ENCODE peak calls at places on chromosomes 12 and 14, in six cellular contexts. P is stomach, E is HCT116, N is lower leg skin, O is IMR-90, Y is breast epithelium. Q is an unnamed sample.

GRCh38 chr14:25237845-25238244 is 187.9 kb upstream of the STXBP6 start:
- DNase-seq in P (no peak), E (no peak), N (no peak), O (peak), Y (no peak), Q (no peak)

GRCh38 chr12:97837401-97837800 is 374.8 kb downstream of the RMST start:
- DNase-seq in P (no peak), E (no peak), N (no peak), O (no peak), Y (peak), Q (no peak)

GRCh38 chr12:65568517-65568916 is 255.8 kb upstream of the HMGA2 start:
- DNase-seq in P (peak), E (no peak), N (no peak), O (peak), Y (no peak), Q (no peak)

GRCh38 chr14:76957224-76957881 is 71.2 kb downstream of the IRF2BPL start:
- DNase-seq in P (no peak), E (no peak), N (no peak), O (no peak), Y (no peak), Q (no peak)

GRCh38 chr12:48003226-48004038 is 844 bp downstream of the COL2A1 start:
- DNase-seq in P (no peak), E (no peak), N (peak), O (no peak), Y (no peak), Q (no peak)

GRCh38 chr14:69014829-69015259 is 35.7 kb upstream of the ACTN1 start:
- DNase-seq in P (no peak), E (no peak), N (no peak), O (peak), Y (no peak), Q (no peak)

GRCh38 chr12:114447274-114447716 is 41.4 kb upstream of the TBX5 start:
- DNase-seq in P (no peak), E (no peak), N (no peak), O (no peak), Y (no peak), Q (no peak)

GRCh38 chr12:128266559-128267245 is at the start of gene TMEM132C:
- DNase-seq in P (no peak), E (no peak), N (no peak), O (no peak), Y (no peak), Q (no peak)

GRCh38 chr14:36069535-36069900 is 107.0 kb downstream of the PTCSC3 start:
- DNase-seq in P (peak), E (peak), N (no peak), O (peak), Y (no peak), Q (peak)

GRCh38 chr12:15543347-15543746 is 221.0 kb downstream of the PTPRO start:
- DNase-seq in P (no peak), E (no peak), N (no peak), O (no peak), Y (no peak), Q (no peak)

GRCh38 chr14:90060965-90061848 is 587 bp upstream of the KCNK13 start:
- DNase-seq in P (no peak), E (no peak), N (peak), O (no peak), Y (no peak), Q (no peak)

GRCh38 chr14:101062065-101062450 is 158.5 kb upstream of the RTL1 start:
- DNase-seq in P (no peak), E (no peak), N (no peak), O (no peak), Y (no peak), Q (no peak)

GRCh38 chr14:67934087-67934486 is 114.5 kb downstream of the RAD51B start:
- DNase-seq in P (no peak), E (peak), N (no peak), O (peak), Y (no peak), Q (peak)

GRCh38 chr12:27185234-27186045 is 58.6 kb upstream of the STK38L start:
- DNase-seq in P (no peak), E (no peak), N (no peak), O (peak), Y (no peak), Q (no peak)

GRCh38 chr14:72558721-72559120 is 335.2 kb downstream of the DPF3 start:
- DNase-seq in P (no peak), E (no peak), N (no peak), O (peak), Y (peak), Q (peak)

GRCh38 chr14:53603994-53604393 is 352.6 kb downstream of the BMP4 start:
- DNase-seq in P (no peak), E (no peak), N (no peak), O (no peak), Y (no peak), Q (no peak)

GRCh38 chr12:95908573-95908972 is 33.8 kb downstream of the CCDC38 start:
- DNase-seq in P (no peak), E (no peak), N (no peak), O (peak), Y (no peak), Q (no peak)

GRCh38 chr12:56230449-56231183 is 765 bp downstream of the SLC39A5 start:
- DNase-seq in P (no peak), E (no peak), N (no peak), O (no peak), Y (no peak), Q (no peak)

GRCh38 chr12:68534108-68534507 is 76.6 kb upstream of the RAP1B start:
- DNase-seq in P (no peak), E (no peak), N (no peak), O (no peak), Y (no peak), Q (no peak)

GRCh38 chr12:86138770-86139169 is 117.4 kb downstream of the MGAT4C start:
- DNase-seq in P (no peak), E (no peak), N (no peak), O (no peak), Y (no peak), Q (no peak)

GRCh38 chr12:52645982-52646381 is 6.0 kb downstream of the KRT2 start:
- DNase-seq in P (no peak), E (no peak), N (peak), O (no peak), Y (peak), Q (no peak)

DNA sequence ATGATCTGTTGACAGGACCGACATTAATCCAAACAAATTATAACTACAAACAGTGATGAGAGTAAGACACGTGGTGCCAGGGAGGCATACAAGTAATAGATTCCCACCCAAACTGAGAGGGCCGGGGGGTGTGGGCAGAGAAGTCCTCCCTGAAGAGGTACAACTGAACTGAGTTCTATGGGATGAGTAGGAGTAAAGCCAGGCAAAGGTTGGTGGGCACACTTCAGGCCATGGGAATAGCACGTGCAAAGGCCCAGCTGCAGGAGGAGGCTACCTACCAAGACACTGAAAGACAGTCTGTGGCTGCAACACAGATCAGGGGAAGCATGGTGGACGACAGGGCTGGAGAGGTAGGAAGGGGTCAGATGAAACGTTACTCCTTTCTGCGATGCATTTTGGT is 22.0 kb upstream of the VWF start:
- DNase-seq in P (no peak), E (no peak), N (peak), O (no peak), Y (no peak), Q (no peak)
- TF ChIP-seq POLR2A in P (no peak), E (no peak), N (no peak), O (no peak), Y (no peak), Q (no peak)

GRCh38 chr12:121798807-121799174 is 5.0 kb upstream of the SETD1B start:
- DNase-seq in P (no peak), E (no peak), N (peak), O (no peak), Y (no peak), Q (no peak)

GRCh38 chr12:121799175-121799841 is 4.5 kb upstream of the SETD1B start:
- DNase-seq in P (peak), E (peak), N (peak), O (peak), Y (peak), Q (peak)

GRCh38 chr12:121797937-121798801 is 4.7 kb upstream of the RHOF start:
- DNase-seq in P (peak), E (no peak), N (peak), O (peak), Y (no peak), Q (no peak)

GRCh38 chr12:121795029-121795977 is 1.8 kb upstream of the RHOF start:
- DNase-seq in P (peak), E (peak), N (peak), O (peak), Y (peak), Q (no peak)

GRCh38 chr12:121796855-121797751 is 3.6 kb upstream of the RHOF start:
- DNase-seq in P (peak), E (peak), N (peak), O (peak), Y (peak), Q (peak)
- TF ChIP-seq POLR2A in P (no peak), E (peak), N (no peak), O (no peak), Y (no peak), Q (peak)

DNA sequence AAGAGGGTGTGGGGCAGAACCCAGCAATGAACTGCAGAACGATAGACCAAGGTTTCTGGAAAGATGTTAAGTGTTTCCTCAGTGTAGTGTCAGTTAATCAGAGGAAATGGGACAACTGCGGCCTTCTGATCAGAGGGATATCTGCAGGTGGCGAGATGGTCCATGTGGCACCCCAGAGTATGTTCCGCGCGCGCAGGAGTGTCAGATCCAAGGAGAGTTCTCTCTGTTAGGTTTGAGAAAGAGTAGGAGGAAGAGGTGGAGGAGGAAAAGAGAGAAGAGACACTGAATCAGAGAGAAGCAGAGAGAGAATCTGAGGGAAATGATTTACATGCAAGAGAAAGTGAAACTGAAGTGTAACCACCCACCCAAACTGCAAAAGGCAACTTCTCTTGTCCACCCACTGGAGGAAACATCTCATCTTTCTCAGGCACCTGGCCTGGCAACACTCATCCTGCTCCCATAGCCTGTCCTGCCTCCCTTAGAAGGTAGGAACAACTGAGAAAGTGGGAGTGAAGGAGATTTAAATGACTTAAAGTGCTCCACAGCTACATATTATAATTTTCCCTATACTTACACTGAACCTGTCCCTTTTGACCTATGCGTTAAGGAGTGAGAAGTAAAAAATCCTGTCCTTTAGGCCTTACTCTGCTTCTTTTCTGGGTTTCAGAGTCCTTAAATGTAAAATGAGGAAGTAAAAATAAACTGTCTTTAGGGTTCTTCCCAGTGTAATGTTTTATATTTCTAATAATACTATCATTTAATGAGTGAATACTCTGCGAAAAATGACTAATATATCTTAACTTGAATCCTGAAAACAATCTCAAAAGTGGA is 6.8 kb upstream of the TESPA1 start:
- DNase-seq in P (no peak), E (no peak), N (no peak), O (no peak), Y (no peak), Q (no peak)
- TF ChIP-seq POLR2A in P (no peak), E (no peak), N (no peak), O (no peak), Y (no peak), Q (no peak)

DNA sequence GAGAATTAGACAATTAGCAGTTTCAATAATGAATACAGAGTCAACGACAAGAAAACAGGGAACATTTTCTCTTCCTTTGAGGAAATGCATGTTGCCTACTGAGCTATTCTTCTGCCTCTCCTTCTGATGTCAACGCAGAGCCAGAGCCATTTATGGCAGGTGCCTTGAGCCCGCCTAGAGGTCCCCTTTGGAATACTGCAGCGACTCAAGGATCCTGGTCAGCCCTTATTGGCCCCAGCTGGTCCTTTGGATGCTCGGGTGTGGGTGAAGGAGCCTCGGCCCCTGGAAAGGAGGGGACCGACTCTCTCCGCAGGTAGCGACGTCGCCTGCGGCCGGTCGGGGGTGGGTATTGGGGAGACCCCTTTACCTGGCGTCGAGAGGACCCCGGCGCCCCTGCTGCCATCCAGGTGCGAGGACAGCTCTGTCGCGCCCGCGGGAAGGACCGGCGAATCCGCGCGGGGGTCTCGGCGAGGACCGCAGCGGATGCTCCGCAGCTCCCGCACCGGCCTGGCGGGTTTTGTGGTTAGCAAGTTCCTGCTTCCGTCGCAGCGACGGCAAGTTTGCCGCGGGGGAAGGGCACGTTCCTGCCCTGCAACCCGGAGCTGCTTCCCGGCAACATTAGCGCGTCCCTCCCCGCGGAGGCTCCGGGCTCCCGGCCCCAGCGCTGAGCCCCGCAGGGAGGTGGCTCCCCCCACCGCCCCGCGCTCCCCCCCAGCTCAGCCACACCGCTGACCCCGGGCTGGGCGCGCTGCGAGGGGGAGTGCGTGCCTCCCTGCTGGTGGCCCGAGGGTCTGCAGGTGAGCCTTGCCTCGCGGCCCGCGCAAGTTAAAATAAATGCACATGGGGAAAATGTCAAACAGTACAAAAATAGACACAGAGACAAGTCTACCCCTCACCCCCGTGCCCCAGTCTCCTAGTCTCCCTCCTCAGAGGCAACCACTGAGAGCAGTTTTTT is at the start of gene MANSC1:
- DNase-seq in P (peak), E (no peak), N (peak), O (peak), Y (peak), Q (no peak)
- TF ChIP-seq POLR2A in P (no peak), E (no peak), N (no peak), O (no peak), Y (no peak), Q (no peak)

DNA sequence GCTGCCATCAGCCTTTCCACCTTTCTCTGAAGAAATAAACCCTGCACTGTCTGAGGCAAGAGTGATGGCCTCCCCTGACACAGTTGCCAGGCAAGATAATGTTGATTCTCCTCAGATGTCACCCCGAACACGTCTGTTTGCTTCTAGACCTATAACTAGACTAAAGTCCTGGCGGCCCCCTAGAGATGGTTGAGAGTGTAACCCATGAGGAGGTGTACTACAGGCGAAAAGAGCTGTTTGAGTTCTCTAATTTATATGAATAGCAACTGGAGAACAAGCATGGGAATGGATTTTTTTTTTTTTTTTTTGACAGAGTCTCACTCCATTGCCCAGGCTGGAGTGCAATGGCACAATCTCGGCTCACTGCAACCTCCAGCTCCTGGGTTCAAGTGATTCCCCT is 33.0 kb upstream of the ATF7IP start:
- DNase-seq in P (no peak), E (no peak), N (no peak), O (no peak), Y (no peak), Q (no peak)
- TF ChIP-seq POLR2A in P (no peak), E (no peak), N (no peak), O (no peak), Y (no peak), Q (no peak)

GRCh38 chr14:65303185-65303901 is 109.2 kb upstream of the FUT8 start:
- DNase-seq in P (no peak), E (no peak), N (no peak), O (peak), Y (no peak), Q (peak)

GRCh38 chr14:65301862-65302539 is 110.5 kb upstream of the FUT8 start:
- DNase-seq in P (peak), E (no peak), N (no peak), O (no peak), Y (no peak), Q (no peak)

GRCh38 chr14:65304239-65304638 is 108.3 kb upstream of the FUT8 start:
- DNase-seq in P (no peak), E (no peak), N (no peak), O (no peak), Y (no peak), Q (no peak)

GRCh38 chr14:65303902-65304222 is 108.7 kb upstream of the FUT8 start:
- DNase-seq in P (no peak), E (no peak), N (no peak), O (no peak), Y (no peak), Q (no peak)

DNA sequence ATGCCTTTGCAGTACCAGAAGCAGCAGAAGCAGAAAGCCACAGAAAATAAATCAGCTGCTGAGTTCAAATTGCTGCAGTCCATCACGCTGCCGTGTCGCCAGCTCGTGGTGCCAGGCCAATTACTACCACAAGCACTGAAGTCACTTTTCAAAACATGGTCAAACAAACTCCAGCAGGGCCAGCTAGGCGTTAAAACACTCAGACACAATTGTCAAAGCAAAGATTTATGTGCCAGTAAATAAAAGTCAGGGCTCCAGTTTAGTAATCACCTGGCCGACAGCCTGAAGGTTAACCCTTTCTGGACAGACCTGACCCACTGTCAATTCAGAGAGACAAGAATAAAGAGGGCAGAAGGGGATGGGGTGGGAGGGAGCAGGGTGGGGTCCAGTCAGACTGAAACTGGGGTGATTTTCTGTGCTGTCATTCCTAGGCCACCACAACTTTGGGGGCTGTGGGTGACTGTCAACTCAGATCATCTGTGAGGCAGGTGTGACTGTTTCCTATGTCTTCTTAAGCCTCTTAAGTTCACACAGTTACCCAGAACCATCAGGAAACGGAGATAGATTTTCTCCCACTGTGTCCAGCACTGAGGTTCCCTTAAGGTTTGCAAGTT is 109.9 kb upstream of the FUT8 start:
- DNase-seq in P (peak), E (no peak), N (no peak), O (no peak), Y (no peak), Q (no peak)
- TF ChIP-seq POLR2A in P (no peak), E (no peak), N (no peak), O (no peak), Y (no peak), Q (no peak)

DNA sequence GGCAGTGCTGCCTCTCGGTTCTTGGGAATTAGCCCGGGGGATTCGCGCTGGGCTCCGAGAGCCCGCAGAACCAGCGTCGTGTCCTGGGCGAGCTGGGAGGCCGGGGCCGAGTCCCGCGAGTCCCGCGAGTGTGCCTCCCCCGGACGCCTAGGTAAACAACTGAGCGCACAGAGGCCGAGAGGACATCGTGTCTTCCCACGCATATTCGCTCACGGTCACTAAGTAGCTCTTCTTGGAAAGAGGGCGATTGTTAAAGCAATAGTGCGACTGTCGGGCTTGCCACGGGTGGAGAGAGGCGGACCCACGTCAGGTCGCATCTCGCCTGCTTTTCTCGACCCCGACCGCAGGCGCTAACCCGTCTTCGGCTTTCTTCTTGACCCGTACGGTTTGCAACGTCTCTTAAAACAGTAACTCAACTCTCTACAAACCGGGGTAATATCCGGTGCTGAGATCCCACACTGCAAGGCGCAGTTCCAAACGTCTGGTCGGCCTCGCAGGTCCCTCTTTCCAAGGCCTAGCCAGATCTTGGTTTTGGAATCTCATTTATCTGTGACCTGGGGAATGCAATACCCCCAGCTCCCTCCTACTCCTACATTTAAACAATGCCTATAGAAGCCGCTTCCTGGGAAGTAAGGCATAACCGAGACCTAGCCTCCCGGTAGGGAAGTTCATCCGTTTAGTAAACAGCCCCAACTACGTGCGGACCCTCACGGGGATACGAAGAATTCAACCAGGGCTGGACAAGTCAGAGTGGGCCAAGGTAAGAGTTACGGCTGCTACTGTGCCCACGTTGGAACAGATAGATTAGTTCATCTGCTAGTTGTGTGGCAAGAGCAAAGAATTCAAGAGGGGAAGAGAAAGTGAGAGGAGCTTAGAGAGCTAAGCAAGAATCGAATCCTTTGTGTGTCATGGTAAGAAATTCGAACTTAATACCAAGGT is 736 bp upstream of the PHLDA1 start:
- DNase-seq in P (peak), E (no peak), N (peak), O (peak), Y (peak), Q (no peak)
- TF ChIP-seq POLR2A in P (no peak), E (peak), N (no peak), O (peak), Y (no peak), Q (no peak)

Q was measured in H54.